ENCODE peak calls at places on chromosomes 12 and 14, in five cellular contexts. T is stimulated activated CD8-positive, alpha-beta memory T cell treated with anti-CD3 and anti-CD28 coated beads, Interleukin-2, amount 100 ng/mL, for 48 hours; O is NCI-H1930; S is pons; M is activated T-cell treated with anti-CD3 and anti-CD28 coated beads, Interleukin-2, amount 50 U/mL, for 4 hours. C is an unnamed sample.

GRCh38 chr12:119869720-119870119 is 7.4 kb downstream of the CIT start:
- DNase-seq in T (no peak), O (no peak), S (no peak), M (no peak), C (peak; percentile 6)

GRCh38 chr14:103127861-103128598 is 4.8 kb downstream of the TNFAIP2 start:
- DNase-seq in T (no peak), O (no peak), S (no peak), M (no peak), C (no peak)

GRCh38 chr12:105921872-105922669 is 216.7 kb downstream of the NUAK1 start:
- DNase-seq in T (no peak), O (no peak), S (no peak), M (no peak), C (peak; percentile 64)

GRCh38 chr12:21330682-21331253 is 3.9 kb downstream of the SLCO1A2 start:
- DNase-seq in T (no peak), O (no peak), S (no peak), M (no peak), C (no peak)

GRCh38 chr14:83172363-83172762 is 1638.7 kb upstream of the SEL1L start:
- DNase-seq in T (no peak), O (no peak), S (no peak), M (no peak), C (no peak)

GRCh38 chr14:99043756-99044155 is 228.2 kb downstream of the BCL11B start:
- DNase-seq in T (no peak), O (no peak), S (no peak), M (no peak), C (no peak)

GRCh38 chr12:78060186-78060585 is 229.5 kb downstream of the NAV3 start:
- DNase-seq in T (no peak), O (no peak), S (no peak), M (no peak), C (no peak)

GRCh38 chr14:36511981-36512584 is 7.9 kb downstream of the NKX2-1 start:
- DNase-seq in T (no peak), O (no peak), S (no peak), M (no peak), C (no peak)

GRCh38 chr14:20820063-20820904 is 17.6 kb upstream of the RNASE1 start:
- DNase-seq in T (no peak), O (no peak), S (no peak), M (no peak), C (no peak)

GRCh38 chr14:32469388-32470160 is 140.5 kb downstream of the AKAP6 start:
- DNase-seq in T (no peak), O (no peak), S (peak; percentile 87), M (no peak), C (peak; percentile 69)

GRCh38 chr12:105231396-105231795 is 4.6 kb downstream of the APPL2 start:
- DNase-seq in T (no peak), O (no peak), S (no peak), M (no peak), C (no peak)

GRCh38 chr12:103677341-103677740 is 90.3 kb downstream of the STAB2 start:
- DNase-seq in T (no peak), O (no peak), S (no peak), M (no peak), C (no peak)

GRCh38 chr14:97270308-97270707 is 473.1 kb downstream of the VRK1 start:
- DNase-seq in T (no peak), O (no peak), S (no peak), M (no peak), C (no peak)

GRCh38 chr14:34682787-34683321 is 31.5 kb downstream of the CFL2 start:
- DNase-seq in T (no peak), O (no peak), S (no peak), M (no peak), C (no peak)

GRCh38 chr12:13472690-13473089 is 276.2 kb downstream of the EMP1 start:
- DNase-seq in T (no peak), O (no peak), S (no peak), M (no peak), C (no peak)

GRCh38 chr12:47946413-47947107 is 16.8 kb upstream of the TMEM106C start:
- DNase-seq in T (no peak), O (no peak), S (no peak), M (no peak), C (no peak)

GRCh38 chr12:105330283-105330937 is at the start of gene C12orf75:
- DNase-seq in T (peak; percentile 83), O (peak; percentile 84), S (peak; percentile 38), M (peak; percentile 73), C (peak; percentile 69)

GRCh38 chr14:23578560-23579310 is at the start of gene JPH4:
- DNase-seq in T (no peak), O (no peak), S (no peak), M (no peak), C (peak; percentile 78)

GRCh38 chr12:12239127-12239526 is 27.7 kb downstream of the LRP6 start:
- DNase-seq in T (no peak), O (no peak), S (no peak), M (no peak), C (no peak)